ENCODE peak calls at places on chromosomes 6 and 20, in seven cellular contexts. X is sigmoid colon, O is endothelial cell of umbilical vein, G is breast epithelium, T is transverse colon, F is upper lobe of left lung, W is HL-60. Q is an unnamed sample.

GRCh38 chr20:6828794-6829423 is 61.4 kb downstream of the BMP2 start:
- DNase-seq in G (peak; percentile 27), W (peak; percentile 45), O (peak; percentile 85), T (peak; percentile 71), F (peak; percentile 65), X (no peak), Q (peak; percentile 46)

GRCh38 chr6:28587011-28587745 is 61.5 kb downstream of the GPX5 start:
- DNase-seq in W (peak; percentile 11), G (peak; percentile 62), X (no peak), F (peak; percentile 85), T (peak; percentile 80), O (no peak), Q (peak; percentile 77)

GRCh38 chr6:72631480-72631879 is 9.6 kb downstream of the KCNQ5 start:
- DNase-seq in F (no peak), G (no peak), O (no peak), X (no peak), T (no peak), W (no peak), Q (no peak)

GRCh38 chr6:122202576-122203137 is 196.8 kb upstream of the HSF2 start:
- DNase-seq in G (no peak), W (no peak), O (no peak), F (no peak), T (no peak), X (no peak), Q (no peak)

GRCh38 chr6:30820196-30820595 is 64.1 kb upstream of the DDR1 start:
- DNase-seq in F (peak; percentile 37), W (no peak), X (no peak), O (peak; percentile 69), G (peak; percentile 41), T (peak; percentile 76), Q (peak; percentile 59)

GRCh38 chr20:4046926-4047325 is 31.6 kb upstream of the RNF24 start:
- DNase-seq in G (no peak), W (no peak), T (no peak), X (no peak), O (no peak), F (no peak), Q (no peak)

GRCh38 chr6:165574220-165574619 is 88.8 kb downstream of the PDE10A start:
- DNase-seq in X (no peak), F (no peak), O (no peak), W (no peak), T (no peak), G (no peak), Q (no peak)

GRCh38 chr6:40325041-40325440 is 262.1 kb downstream of the LRFN2 start:
- DNase-seq in W (no peak), O (no peak), G (no peak), F (no peak), T (peak; percentile 19), X (no peak), Q (no peak)

GRCh38 chr20:4546786-4547185 is 174.9 kb upstream of the PRND start:
- DNase-seq in T (no peak), O (peak; percentile 62), F (no peak), W (no peak), G (no peak), X (no peak), Q (no peak)

GRCh38 chr6:168179133-168179532 is 100.1 kb upstream of the FRMD1 start:
- DNase-seq in T (no peak), X (peak; percentile 59), F (no peak), W (no peak), G (no peak), O (no peak), Q (no peak)

GRCh38 chr6:131643262-131643631 is 6.1 kb downstream of the ENPP3 start:
- DNase-seq in O (no peak), T (peak; percentile 73), W (no peak), F (no peak), G (no peak), X (no peak), Q (peak; percentile 67)

GRCh38 chr6:169942173-169942572 is 190.8 kb downstream of the ERMARD start:
- DNase-seq in O (no peak), G (no peak), X (no peak), T (no peak), F (no peak), W (no peak), Q (no peak)

GRCh38 chr6:145539831-145540230 is 195.5 kb downstream of the EPM2A start:
- DNase-seq in G (no peak), F (no peak), T (no peak), W (no peak), X (no peak), O (no peak), Q (no peak)

GRCh38 chr6:73942581-73942980 is 246.6 kb downstream of the CD109 start:
- DNase-seq in O (no peak), F (no peak), X (no peak), W (no peak), T (no peak), G (no peak), Q (no peak)

GRCh38 chr20:57432874-57433491 is 41.8 kb downstream of the RBM38 start:
- DNase-seq in O (no peak), G (no peak), F (peak; percentile 91), X (peak; percentile 85), T (peak; percentile 79), W (peak; percentile 97), Q (no peak)

GRCh38 chr6:40960784-40961430 is 78.1 kb downstream of the UNC5CL start:
- DNase-seq in X (no peak), W (no peak), O (no peak), G (no peak), F (no peak), T (no peak), Q (no peak)

GRCh38 chr20:46931699-46932098 is 37.1 kb downstream of the EYA2 start:
- DNase-seq in X (no peak), O (no peak), F (no peak), T (no peak), W (no peak), G (no peak), Q (no peak)

GRCh38 chr20:5652626-5653573 is 97.3 kb upstream of the SHLD1 start:
- DNase-seq in X (no peak), F (no peak), W (peak; percentile 46), T (no peak), G (no peak), O (no peak), Q (no peak)

GRCh38 chr20:13441388-13441787 is 197.3 kb downstream of the TASP1 start:
- DNase-seq in W (no peak), X (no peak), O (no peak), G (no peak), T (no peak), F (no peak), Q (no peak)

GRCh38 chr6:131116755-131117360 is 18.4 kb upstream of the AKAP7 start:
- DNase-seq in W (peak; percentile 16), F (no peak), X (no peak), O (peak; percentile 69), G (no peak), T (no peak), Q (no peak)

GRCh38 chr20:40010483-40010882 is 678.6 kb downstream of the MAFB start:
- DNase-seq in X (no peak), G (peak; percentile 38), F (peak; percentile 20), W (no peak), O (no peak), T (no peak), Q (no peak)

GRCh38 chr6:122789078-122789861 is at the start of gene SMPDL3A:
- DNase-seq in T (peak; percentile 83), X (peak; percentile 89), O (peak; percentile 77), F (peak; percentile 71), W (peak; percentile 12), G (peak; percentile 34), Q (peak; percentile 64)

GRCh38 chr6:116533233-116533957 is 12.1 kb downstream of the TRAPPC3L start:
- DNase-seq in X (no peak), T (no peak), O (no peak), F (no peak), G (no peak), W (no peak), Q (no peak)

GRCh38 chr6:42417641-42418112 is 34.0 kb downstream of the TRERF1 start:
- DNase-seq in T (no peak), X (no peak), W (no peak), O (no peak), G (no peak), F (peak; percentile 27), Q (no peak)

GRCh38 chr6:127186889-127187288 is 68.4 kb downstream of the RSPO3 start:
- DNase-seq in W (peak; percentile 82), X (no peak), G (no peak), T (peak; percentile 53), F (peak; percentile 68), O (no peak), Q (no peak)

GRCh38 chr20:44181611-44182010 is 5.4 kb downstream of the JPH2 start:
- DNase-seq in T (no peak), W (no peak), F (no peak), G (no peak), X (no peak), O (no peak), Q (no peak)

GRCh38 chr6:149934249-149935156 is 7.3 kb upstream of the ULBP2 start:
- DNase-seq in G (peak; percentile 43), O (peak; percentile 74), F (peak; percentile 35), X (no peak), T (peak; percentile 75), W (peak; percentile 59), Q (peak; percentile 69)

GRCh38 chr6:160461641-160462040 is 113.5 kb downstream of the SLC22A3 start:
- DNase-seq in O (no peak), G (no peak), F (no peak), T (no peak), X (no peak), W (no peak), Q (no peak)

DNA sequence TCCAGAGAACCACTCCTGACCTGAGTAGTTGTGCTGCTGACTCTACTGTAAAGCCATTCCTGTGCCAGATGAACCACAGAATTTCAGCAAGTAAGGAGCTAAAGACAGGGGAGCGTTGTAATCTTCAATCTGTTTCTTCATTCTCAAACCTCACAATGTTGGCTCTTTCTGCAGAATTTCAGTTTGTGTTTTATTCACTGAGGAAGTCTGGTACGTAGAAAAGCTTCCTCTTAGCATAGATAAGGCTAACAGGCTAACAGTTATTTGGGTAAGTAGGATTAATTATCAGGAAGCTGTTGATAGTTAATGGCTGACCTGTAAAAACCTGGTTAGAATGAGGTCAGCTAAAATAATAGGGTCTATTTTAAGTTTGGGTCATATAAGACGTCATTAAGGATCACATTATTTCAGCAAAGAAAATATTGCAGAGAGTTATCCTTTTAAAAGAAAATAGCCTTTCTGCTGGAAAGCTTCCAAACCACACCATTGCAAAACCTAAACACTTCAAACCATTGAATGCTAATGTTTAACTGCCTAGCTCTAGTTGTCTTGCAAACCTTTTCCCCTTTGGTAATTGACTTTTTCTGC is 14.1 kb upstream of the TENT5A start:
- DNase-seq in T (no peak), F (no peak), W (peak; percentile 89), X (no peak), G (no peak), O (peak; percentile 92), Q (no peak)
- TF ChIP-seq POLR2AphosphoS5 in T (no peak), F (no peak), W (peak; percentile 34), X (no peak), G (no peak), O (peak; percentile 54), Q (no peak)

GRCh38 chr6:6927437-6928361 is 180.1 kb upstream of the RREB1 start:
- DNase-seq in W (peak; percentile 88), T (no peak), O (no peak), F (peak; percentile 58), X (no peak), G (no peak), Q (no peak)
- TF ChIP-seq CTCF in W (peak; percentile 61), T (no peak), O (no peak), F (peak; percentile 36), X (no peak), G (no peak), Q (no peak)

GRCh38 chr6:3235969-3236368 is 8.5 kb upstream of the TUBB2B start:
- DNase-seq in G (no peak), F (no peak), O (no peak), W (no peak), T (no peak), X (no peak), Q (no peak)
- H3K27ac ChIP-seq in G (no peak overlapping the region), F (no peak overlapping the region), O (no peak overlapping the region), W (no peak overlapping the region), T (no peak overlapping the region), X (no peak overlapping the region), Q (no peak overlapping the region)

GRCh38 chr6:156778615-156779205 is 1.5 kb downstream of the ARID1B start:
- DNase-seq in F (peak; percentile 52), G (peak; percentile 39), W (peak; percentile 46), X (peak; percentile 80), T (peak; percentile 65), O (peak; percentile 43), Q (peak; percentile 15)
- TF ChIP-seq POLR2AphosphoS5 in F (peak; percentile 31), G (no peak), W (no peak), X (no peak), T (no peak), O (no peak), Q (no peak)

Q was measured in prostate gland.